ENCODE peak calls at places on chromosomes 5 and 9, in seven cellular contexts. D, Q, B, C, M, J and H are unnamed samples.
A peak's percentile ranks its signal among the peaks of the same experiment; 100 is the strongest.

GRCh38 chr5:10981927-10982326 is 220.9 kb upstream of the DAP start:
- DNase-seq in D (no peak), B (no peak), Q (no peak), J (no peak), M (no peak), C (no peak), H (no peak)

GRCh38 chr5:123359866-123360569 is 63.2 kb downstream of the CEP120 start:
- DNase-seq in B (no peak), C (no peak), M (peak; percentile 12), D (no peak), Q (no peak), J (no peak), H (no peak)

GRCh38 chr5:79793722-79794121 is 104.1 kb downstream of the CMYA5 start:
- DNase-seq in Q (no peak), B (no peak), D (no peak), C (no peak), M (no peak), J (no peak), H (no peak)

GRCh38 chr5:176658007-176658599 is 10.8 kb downstream of the TSPAN17 start:
- DNase-seq in C (peak; percentile 75), Q (no peak), D (peak; percentile 90), J (peak; percentile 60), M (peak; percentile 54), B (peak; percentile 73), H (peak; percentile 63)

GRCh38 chr5:151595411-151595826 is 4.3 kb upstream of the FAT2 start:
- DNase-seq in Q (no peak), J (peak; percentile 39), M (peak; percentile 41), B (no peak), D (no peak), C (no peak), H (no peak)

GRCh38 chr5:83827111-83827541 is 106.5 kb upstream of the HAPLN1 start:
- DNase-seq in M (no peak), B (peak; percentile 53), C (no peak), D (no peak), J (no peak), Q (no peak), H (no peak)

GRCh38 chr5:119814655-119815054 is 185.3 kb downstream of the FAM170A start:
- DNase-seq in B (no peak), J (no peak), D (no peak), Q (no peak), M (no peak), C (no peak), H (no peak)

GRCh38 chr5:132782101-132782500 is 5.1 kb upstream of the SEPTIN8 start:
- DNase-seq in B (peak; percentile 57), M (no peak), D (no peak), C (no peak), Q (no peak), J (no peak), H (no peak)

GRCh38 chr5:118247468-118247867 is 740.9 kb downstream of the DTWD2 start:
- DNase-seq in Q (no peak), B (no peak), J (no peak), M (no peak), C (no peak), D (no peak), H (no peak)

GRCh38 chr9:88746029-88746743 is 211.2 kb downstream of the NXNL2 start:
- DNase-seq in M (no peak), J (peak; percentile 51), C (no peak), D (no peak), Q (no peak), B (no peak), H (no peak)

GRCh38 chr9:86193088-86193487 is 66.4 kb downstream of the C9orf153 start:
- DNase-seq in D (no peak), M (no peak), B (no peak), J (no peak), C (no peak), Q (no peak), H (no peak)

GRCh38 chr5:143314664-143315063 is 88.8 kb downstream of the NR3C1 start:
- DNase-seq in C (no peak), J (no peak), D (no peak), Q (no peak), M (no peak), B (peak; percentile 23), H (no peak)

GRCh38 chr5:143244000-143244736 is 159.3 kb downstream of the NR3C1 start:
- DNase-seq in B (peak; percentile 95), D (no peak), J (peak; percentile 43), C (no peak), Q (peak; percentile 2), M (peak; percentile 56), H (no peak)

GRCh38 chr9:19965336-19965735 is 176.5 kb upstream of the SLC24A2 start:
- DNase-seq in J (no peak), M (no peak), B (no peak), Q (no peak), C (no peak), D (no peak), H (no peak)

GRCh38 chr5:132310141-132310834 is 16.1 kb downstream of the SLC22A4 start:
- DNase-seq in B (no peak), M (no peak), J (no peak), C (no peak), Q (no peak), D (no peak), H (no peak)

GRCh38 chr5:149455889-149456409 is 76.9 kb upstream of the IL17B start:
- DNase-seq in C (no peak), D (no peak), J (peak; percentile 62), Q (no peak), M (peak; percentile 63), B (no peak), H (no peak)

GRCh38 chr5:82349651-82350050 is 71.5 kb upstream of the RPS23 start:
- DNase-seq in J (no peak), Q (no peak), B (peak; percentile 38), M (no peak), C (peak; percentile 13), D (peak; percentile 83), H (peak; percentile 67)

GRCh38 chr5:109252731-109253130 is 157.0 kb downstream of the PJA2 start:
- DNase-seq in M (no peak), D (no peak), J (no peak), C (no peak), Q (no peak), B (no peak), H (no peak)

GRCh38 chr9:211557-211956 is 3.1 kb upstream of the DOCK8 start:
- DNase-seq in C (no peak), M (no peak), B (no peak), D (no peak), Q (no peak), J (no peak), H (no peak)

GRCh38 chr5:75192804-75193203 is 43.9 kb downstream of the ANKRD31 start:
- DNase-seq in Q (no peak), J (no peak), C (no peak), B (no peak), D (no peak), M (no peak), H (no peak)

GRCh38 chr9:138052635-138053320 is 175.2 kb downstream of the CACNA1B start:
- DNase-seq in C (no peak), J (no peak), Q (no peak), B (no peak), M (peak; percentile 2), D (no peak), H (no peak)

GRCh38 chr5:113092683-113093082 is 116.1 kb downstream of the DCP2 start:
- DNase-seq in C (no peak), J (no peak), Q (no peak), D (no peak), M (no peak), B (peak; percentile 50), H (no peak)

GRCh38 chr5:139543423-139543991 is 17.6 kb upstream of the UBE2D2 start:
- DNase-seq in B (no peak), D (peak; percentile 82), M (peak; percentile 79), C (peak; percentile 75), J (peak; percentile 77), Q (peak; percentile 12), H (no peak)
- TF ChIP-seq CTCF in B (no peak), D (peak; percentile 44), M (peak; percentile 27), C (peak; percentile 73), J (peak; percentile 49), Q (peak; percentile 10), H (no peak)

DNA sequence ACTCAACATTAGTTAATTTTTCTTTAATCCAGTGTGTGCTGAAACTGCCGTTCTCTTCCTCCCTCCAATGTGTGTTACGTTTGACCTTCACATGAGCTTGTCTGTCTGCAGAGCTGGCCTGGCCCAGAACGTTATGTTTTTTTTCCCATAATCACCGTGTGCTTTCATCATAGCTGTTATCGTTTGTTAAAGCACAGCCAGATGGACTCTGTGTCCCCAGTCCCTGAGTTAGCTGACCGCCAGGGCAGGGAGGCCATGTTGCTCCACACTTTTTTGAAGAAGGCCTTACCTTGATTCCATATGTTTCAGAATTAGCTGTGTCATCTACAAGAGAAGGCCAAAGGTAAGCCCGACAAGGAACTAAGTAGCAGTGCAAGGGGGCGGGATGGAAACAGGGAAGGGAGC is 55.7 kb downstream of the HSD17B3 start:
- DNase-seq in B (no peak), D (no peak), J (no peak), M (no peak), Q (no peak), C (no peak), H (no peak)
- H3K27ac ChIP-seq in B (no peak overlapping the region), D (no peak overlapping the region), J (no peak overlapping the region), M (no peak overlapping the region), Q (no peak overlapping the region), C (no peak overlapping the region), H (no peak overlapping the region)

GRCh38 chr5:125181955-125182354 is 435.5 kb upstream of the ZNF608 start:
- DNase-seq in Q (no peak), B (no peak), J (no peak), D (no peak), C (no peak), M (no peak), H (no peak)

GRCh38 chr5:125177340-125177739 is 430.9 kb upstream of the ZNF608 start:
- DNase-seq in Q (no peak), B (no peak), M (no peak), C (no peak), D (no peak), J (no peak), H (no peak)

GRCh38 chr5:125181159-125181558 is 434.7 kb upstream of the ZNF608 start:
- DNase-seq in M (no peak), C (no peak), J (no peak), B (no peak), Q (no peak), D (no peak), H (no peak)

GRCh38 chr5:125180222-125180621 is 433.8 kb upstream of the ZNF608 start:
- DNase-seq in B (no peak), M (no peak), Q (no peak), D (no peak), J (no peak), C (no peak), H (no peak)

GRCh38 chr5:125179617-125180016 is 433.2 kb upstream of the ZNF608 start:
- DNase-seq in C (no peak), Q (no peak), J (no peak), M (no peak), D (no peak), B (no peak), H (peak; percentile 35)
- TF ChIP-seq CTCF in C (no peak), Q (no peak), J (no peak), M (no peak), D (no peak), B (no peak), H (no peak)

DNA sequence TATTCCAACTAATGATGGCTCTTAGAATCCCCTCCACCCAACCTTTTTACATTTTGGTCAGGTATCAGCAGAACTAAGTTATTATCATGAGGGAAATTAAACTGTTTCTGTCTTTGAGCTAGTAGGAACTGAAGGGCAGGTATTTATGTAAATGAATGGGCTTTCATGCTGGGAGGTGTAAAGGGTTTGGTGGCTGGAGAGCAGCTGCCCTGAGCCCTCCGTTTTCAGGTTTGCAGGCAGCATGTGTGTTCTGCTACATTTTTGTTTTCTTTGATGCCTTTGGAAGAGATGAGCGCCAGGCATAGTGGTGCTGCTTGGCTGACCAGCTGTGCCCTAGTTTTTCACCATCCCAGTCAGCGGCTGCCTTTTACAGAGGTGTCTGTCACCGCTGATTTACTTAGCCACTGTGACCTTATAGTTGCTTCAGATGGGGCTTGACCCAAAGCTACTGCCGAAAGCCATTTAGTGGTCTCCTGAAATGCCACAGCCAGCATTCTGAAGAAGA is 231.9 kb downstream of the MAST4 start:
- DNase-seq in C (no peak), M (no peak), Q (no peak), B (no peak), D (peak; percentile 78), J (no peak), H (no peak)
- H3K27ac ChIP-seq in C (no peak overlapping the region), M (peak overlapping the region; percentile 70), Q (peak overlapping the region; percentile 60), B (peak overlapping the region; percentile 67), D (peak overlapping the region; percentile 7), J (peak overlapping the region; percentile 73), H (no peak overlapping the region)